ENCODE peak calls at places on chromosome 2, in six cellular contexts. One of them, this sample, is unnamed.

GRCh38 chr2:70553334-70553583 is 367 bp downstream of the TGFA start:
- DNase-seq in CD8-positive, alpha-beta T cell: peak
- DNase-seq in astrocyte of the spinal cord: no peak
- DNase-seq in BJ: no peak
- DNase-seq in fibroblast of pulmonary artery: no peak
- DNase-seq in CD4-positive, CD25-positive, alpha-beta regulatory T cell: peak
- DNase-seq in this sample: no peak

GRCh38 chr2:13046557-13047165 is 329.9 kb downstream of the TRIB2 start:
- DNase-seq in CD8-positive, alpha-beta T cell: no peak
- DNase-seq in astrocyte of the spinal cord: peak
- DNase-seq in BJ: no peak
- DNase-seq in fibroblast of pulmonary artery: peak
- DNase-seq in CD4-positive, CD25-positive, alpha-beta regulatory T cell: peak
- DNase-seq in this sample: peak

GRCh38 chr2:35468271-35468670 is 887.3 kb upstream of the CRIM1 start:
- DNase-seq in CD8-positive, alpha-beta T cell: no peak
- DNase-seq in astrocyte of the spinal cord: peak
- DNase-seq in BJ: no peak
- DNase-seq in fibroblast of pulmonary artery: no peak
- DNase-seq in CD4-positive, CD25-positive, alpha-beta regulatory T cell: no peak
- DNase-seq in this sample: no peak

GRCh38 chr2:43184339-43184895 is 42.0 kb downstream of the ZFP36L2 start:
- DNase-seq in CD8-positive, alpha-beta T cell: peak
- DNase-seq in astrocyte of the spinal cord: peak
- DNase-seq in BJ: no peak
- DNase-seq in fibroblast of pulmonary artery: no peak
- DNase-seq in CD4-positive, CD25-positive, alpha-beta regulatory T cell: peak
- DNase-seq in this sample: peak

GRCh38 chr2:132550285-132550684 is 119.7 kb downstream of the LYPD1 start:
- DNase-seq in CD8-positive, alpha-beta T cell: no peak
- DNase-seq in astrocyte of the spinal cord: peak
- DNase-seq in BJ: no peak
- DNase-seq in fibroblast of pulmonary artery: no peak
- DNase-seq in CD4-positive, CD25-positive, alpha-beta regulatory T cell: no peak
- DNase-seq in this sample: no peak

GRCh38 chr2:11072550-11072949 is 82.7 kb upstream of the SLC66A3 start:
- DNase-seq in CD8-positive, alpha-beta T cell: no peak
- DNase-seq in astrocyte of the spinal cord: no peak
- DNase-seq in BJ: no peak
- DNase-seq in fibroblast of pulmonary artery: no peak
- DNase-seq in CD4-positive, CD25-positive, alpha-beta regulatory T cell: peak
- DNase-seq in this sample: no peak

GRCh38 chr2:187299122-187299906 is 148.7 kb downstream of the CALCRL start:
- DNase-seq in CD8-positive, alpha-beta T cell: no peak
- DNase-seq in astrocyte of the spinal cord: peak
- DNase-seq in BJ: no peak
- DNase-seq in fibroblast of pulmonary artery: peak
- DNase-seq in CD4-positive, CD25-positive, alpha-beta regulatory T cell: no peak
- DNase-seq in this sample: no peak

GRCh38 chr2:44291281-44292248 is 16.3 kb downstream of the SLC3A1 start:
- DNase-seq in CD8-positive, alpha-beta T cell: no peak
- DNase-seq in astrocyte of the spinal cord: peak
- DNase-seq in BJ: peak
- DNase-seq in fibroblast of pulmonary artery: peak
- DNase-seq in CD4-positive, CD25-positive, alpha-beta regulatory T cell: peak
- DNase-seq in this sample: peak

GRCh38 chr2:56291711-56292110 is 107.9 kb downstream of the CCDC85A start:
- DNase-seq in CD8-positive, alpha-beta T cell: no peak
- DNase-seq in astrocyte of the spinal cord: no peak
- DNase-seq in BJ: no peak
- DNase-seq in fibroblast of pulmonary artery: no peak
- DNase-seq in CD4-positive, CD25-positive, alpha-beta regulatory T cell: no peak
- DNase-seq in this sample: no peak

GRCh38 chr2:71454221-71455010 is 1.1 kb downstream of the DYSF start:
- DNase-seq in CD8-positive, alpha-beta T cell: no peak
- DNase-seq in astrocyte of the spinal cord: no peak
- DNase-seq in BJ: no peak
- DNase-seq in fibroblast of pulmonary artery: no peak
- DNase-seq in CD4-positive, CD25-positive, alpha-beta regulatory T cell: no peak
- DNase-seq in this sample: no peak

GRCh38 chr2:202960524-202960923 is 48.4 kb downstream of the CARF start:
- DNase-seq in CD8-positive, alpha-beta T cell: no peak
- DNase-seq in astrocyte of the spinal cord: no peak
- DNase-seq in BJ: no peak
- DNase-seq in fibroblast of pulmonary artery: no peak
- DNase-seq in CD4-positive, CD25-positive, alpha-beta regulatory T cell: no peak
- DNase-seq in this sample: no peak

GRCh38 chr2:231102772-231103171 is 22.1 kb downstream of the HTR2B start:
- DNase-seq in CD8-positive, alpha-beta T cell: no peak
- DNase-seq in astrocyte of the spinal cord: peak
- DNase-seq in BJ: no peak
- DNase-seq in fibroblast of pulmonary artery: peak
- DNase-seq in CD4-positive, CD25-positive, alpha-beta regulatory T cell: no peak
- DNase-seq in this sample: peak

GRCh38 chr2:236661064-236661761 is 91.6 kb downstream of the ACKR3 start:
- DNase-seq in CD8-positive, alpha-beta T cell: no peak
- DNase-seq in astrocyte of the spinal cord: peak
- DNase-seq in BJ: no peak
- DNase-seq in fibroblast of pulmonary artery: peak
- DNase-seq in CD4-positive, CD25-positive, alpha-beta regulatory T cell: no peak
- DNase-seq in this sample: peak

GRCh38 chr2:40700211-40700954 is 248.5 kb upstream of the SLC8A1 start:
- DNase-seq in CD8-positive, alpha-beta T cell: no peak
- DNase-seq in astrocyte of the spinal cord: no peak
- DNase-seq in BJ: no peak
- DNase-seq in fibroblast of pulmonary artery: no peak
- DNase-seq in CD4-positive, CD25-positive, alpha-beta regulatory T cell: no peak
- DNase-seq in this sample: no peak

GRCh38 chr2:107285621-107286303 is 399.8 kb upstream of the ST6GAL2 start:
- DNase-seq in CD8-positive, alpha-beta T cell: no peak
- DNase-seq in astrocyte of the spinal cord: no peak
- DNase-seq in BJ: no peak
- DNase-seq in fibroblast of pulmonary artery: no peak
- DNase-seq in CD4-positive, CD25-positive, alpha-beta regulatory T cell: no peak
- DNase-seq in this sample: no peak

GRCh38 chr2:238024986-238025385 is 35.8 kb upstream of the SCLY start:
- DNase-seq in CD8-positive, alpha-beta T cell: no peak
- DNase-seq in astrocyte of the spinal cord: peak
- DNase-seq in BJ: no peak
- DNase-seq in fibroblast of pulmonary artery: peak
- DNase-seq in CD4-positive, CD25-positive, alpha-beta regulatory T cell: peak
- DNase-seq in this sample: no peak

GRCh38 chr2:73232471-73233153 is 427 bp downstream of the PRADC1 start:
- DNase-seq in CD8-positive, alpha-beta T cell: no peak
- DNase-seq in astrocyte of the spinal cord: no peak
- DNase-seq in BJ: no peak
- DNase-seq in fibroblast of pulmonary artery: no peak
- DNase-seq in CD4-positive, CD25-positive, alpha-beta regulatory T cell: peak
- DNase-seq in this sample: no peak

GRCh38 chr2:6653281-6653750 is 212.4 kb downstream of the CMPK2 start:
- DNase-seq in CD8-positive, alpha-beta T cell: no peak
- DNase-seq in astrocyte of the spinal cord: no peak
- DNase-seq in BJ: no peak
- DNase-seq in fibroblast of pulmonary artery: no peak
- DNase-seq in CD4-positive, CD25-positive, alpha-beta regulatory T cell: no peak
- DNase-seq in this sample: no peak

GRCh38 chr2:127940641-127941040 is 54.9 kb upstream of the AMMECR1L start:
- DNase-seq in CD8-positive, alpha-beta T cell: no peak
- DNase-seq in astrocyte of the spinal cord: no peak
- DNase-seq in BJ: no peak
- DNase-seq in fibroblast of pulmonary artery: no peak
- DNase-seq in CD4-positive, CD25-positive, alpha-beta regulatory T cell: no peak
- DNase-seq in this sample: no peak

GRCh38 chr2:173090291-173090877 is 14.7 kb downstream of the MAP3K20 start:
- DNase-seq in CD8-positive, alpha-beta T cell: no peak
- DNase-seq in astrocyte of the spinal cord: peak
- DNase-seq in BJ: no peak
- DNase-seq in fibroblast of pulmonary artery: peak
- DNase-seq in CD4-positive, CD25-positive, alpha-beta regulatory T cell: no peak
- DNase-seq in this sample: peak

GRCh38 chr2:150110548-150110947 is 376.9 kb downstream of the RND3 start:
- DNase-seq in CD8-positive, alpha-beta T cell: no peak
- DNase-seq in astrocyte of the spinal cord: no peak
- DNase-seq in BJ: no peak
- DNase-seq in fibroblast of pulmonary artery: no peak
- DNase-seq in CD4-positive, CD25-positive, alpha-beta regulatory T cell: no peak
- DNase-seq in this sample: peak

GRCh38 chr2:138035597-138036217 is 71.4 kb downstream of the HNMT start:
- DNase-seq in CD8-positive, alpha-beta T cell: no peak
- DNase-seq in astrocyte of the spinal cord: no peak
- DNase-seq in BJ: peak
- DNase-seq in fibroblast of pulmonary artery: peak
- DNase-seq in CD4-positive, CD25-positive, alpha-beta regulatory T cell: no peak
- DNase-seq in this sample: peak

GRCh38 chr2:213065583-213066444 is 85.6 kb downstream of the IKZF2 start:
- DNase-seq in CD8-positive, alpha-beta T cell: peak
- DNase-seq in astrocyte of the spinal cord: peak
- DNase-seq in BJ: no peak
- DNase-seq in fibroblast of pulmonary artery: peak
- DNase-seq in CD4-positive, CD25-positive, alpha-beta regulatory T cell: peak
- DNase-seq in this sample: peak

GRCh38 chr2:237704476-237705224 is 77.3 kb downstream of the LRRFIP1 start:
- DNase-seq in CD8-positive, alpha-beta T cell: peak
- DNase-seq in astrocyte of the spinal cord: peak
- DNase-seq in BJ: no peak
- DNase-seq in fibroblast of pulmonary artery: peak
- DNase-seq in CD4-positive, CD25-positive, alpha-beta regulatory T cell: peak
- DNase-seq in this sample: peak

DNA sequence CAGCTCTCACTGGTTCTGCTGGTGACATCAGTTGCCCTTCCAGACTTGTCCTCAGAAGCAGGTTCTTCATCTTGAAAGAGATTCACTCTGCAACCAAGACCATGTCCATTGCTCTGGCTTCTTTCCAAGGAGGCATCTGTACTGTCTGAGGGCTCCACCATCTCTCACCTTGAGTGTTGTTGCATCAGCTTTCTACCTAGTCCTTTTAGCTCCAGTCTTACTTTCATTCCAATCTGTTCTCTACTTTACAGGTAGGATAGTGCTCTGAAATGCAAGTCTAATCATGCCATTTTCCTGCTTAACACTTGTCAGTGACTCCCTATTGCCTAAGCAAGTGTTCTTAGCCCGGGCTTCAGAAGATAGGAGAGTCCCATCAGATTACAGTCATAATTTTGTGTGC is 117.7 kb downstream of the EN1 start:
- DNase-seq in CD8-positive, alpha-beta T cell: no peak
- DNase-seq in astrocyte of the spinal cord: no peak
- DNase-seq in BJ: no peak
- DNase-seq in fibroblast of pulmonary artery: no peak
- DNase-seq in CD4-positive, CD25-positive, alpha-beta regulatory T cell: no peak
- DNase-seq in this sample: no peak
- H3K4me3 ChIP-seq in CD8-positive, alpha-beta T cell: no peak
- H3K4me3 ChIP-seq in astrocyte of the spinal cord: no peak
- H3K4me3 ChIP-seq in BJ: no peak
- H3K4me3 ChIP-seq in fibroblast of pulmonary artery: no peak
- H3K4me3 ChIP-seq in CD4-positive, CD25-positive, alpha-beta regulatory T cell: no peak
- H3K4me3 ChIP-seq in this sample: no peak

GRCh38 chr2:46335966-46336436 is 38.8 kb downstream of the EPAS1 start:
- DNase-seq in CD8-positive, alpha-beta T cell: no peak
- DNase-seq in astrocyte of the spinal cord: no peak
- DNase-seq in BJ: no peak
- DNase-seq in fibroblast of pulmonary artery: no peak
- DNase-seq in CD4-positive, CD25-positive, alpha-beta regulatory T cell: no peak
- DNase-seq in this sample: peak
- H3K4me3 ChIP-seq in CD8-positive, alpha-beta T cell: no peak
- H3K4me3 ChIP-seq in astrocyte of the spinal cord: no peak
- H3K4me3 ChIP-seq in BJ: peak
- H3K4me3 ChIP-seq in fibroblast of pulmonary artery: peak
- H3K4me3 ChIP-seq in CD4-positive, CD25-positive, alpha-beta regulatory T cell: no peak
- H3K4me3 ChIP-seq in this sample: no peak

GRCh38 chr2:157835425-157835824 is 40.7 kb downstream of the ACVR1 start:
- DNase-seq in CD8-positive, alpha-beta T cell: no peak
- DNase-seq in astrocyte of the spinal cord: no peak
- DNase-seq in BJ: no peak
- DNase-seq in fibroblast of pulmonary artery: no peak
- DNase-seq in CD4-positive, CD25-positive, alpha-beta regulatory T cell: peak
- DNase-seq in this sample: no peak

GRCh38 chr2:157827377-157827776 is 48.8 kb downstream of the ACVR1 start:
- DNase-seq in CD8-positive, alpha-beta T cell: no peak
- DNase-seq in astrocyte of the spinal cord: no peak
- DNase-seq in BJ: no peak
- DNase-seq in fibroblast of pulmonary artery: no peak
- DNase-seq in CD4-positive, CD25-positive, alpha-beta regulatory T cell: no peak
- DNase-seq in this sample: no peak

GRCh38 chr2:157833721-157834120 is 42.4 kb downstream of the ACVR1 start:
- DNase-seq in CD8-positive, alpha-beta T cell: no peak
- DNase-seq in astrocyte of the spinal cord: no peak
- DNase-seq in BJ: no peak
- DNase-seq in fibroblast of pulmonary artery: no peak
- DNase-seq in CD4-positive, CD25-positive, alpha-beta regulatory T cell: no peak
- DNase-seq in this sample: no peak

GRCh38 chr2:157831573-157832315 is 44.4 kb downstream of the ACVR1 start:
- DNase-seq in CD8-positive, alpha-beta T cell: no peak
- DNase-seq in astrocyte of the spinal cord: peak
- DNase-seq in BJ: no peak
- DNase-seq in fibroblast of pulmonary artery: no peak
- DNase-seq in CD4-positive, CD25-positive, alpha-beta regulatory T cell: no peak
- DNase-seq in this sample: peak

GRCh38 chr2:157830696-157831570 is 45.2 kb downstream of the ACVR1 start:
- DNase-seq in CD8-positive, alpha-beta T cell: no peak
- DNase-seq in astrocyte of the spinal cord: peak
- DNase-seq in BJ: peak
- DNase-seq in fibroblast of pulmonary artery: peak
- DNase-seq in CD4-positive, CD25-positive, alpha-beta regulatory T cell: no peak
- DNase-seq in this sample: peak
- H3K4me3 ChIP-seq in CD8-positive, alpha-beta T cell: no peak
- H3K4me3 ChIP-seq in astrocyte of the spinal cord: no peak
- H3K4me3 ChIP-seq in BJ: no peak
- H3K4me3 ChIP-seq in fibroblast of pulmonary artery: no peak
- H3K4me3 ChIP-seq in CD4-positive, CD25-positive, alpha-beta regulatory T cell: no peak
- H3K4me3 ChIP-seq in this sample: no peak

DNA sequence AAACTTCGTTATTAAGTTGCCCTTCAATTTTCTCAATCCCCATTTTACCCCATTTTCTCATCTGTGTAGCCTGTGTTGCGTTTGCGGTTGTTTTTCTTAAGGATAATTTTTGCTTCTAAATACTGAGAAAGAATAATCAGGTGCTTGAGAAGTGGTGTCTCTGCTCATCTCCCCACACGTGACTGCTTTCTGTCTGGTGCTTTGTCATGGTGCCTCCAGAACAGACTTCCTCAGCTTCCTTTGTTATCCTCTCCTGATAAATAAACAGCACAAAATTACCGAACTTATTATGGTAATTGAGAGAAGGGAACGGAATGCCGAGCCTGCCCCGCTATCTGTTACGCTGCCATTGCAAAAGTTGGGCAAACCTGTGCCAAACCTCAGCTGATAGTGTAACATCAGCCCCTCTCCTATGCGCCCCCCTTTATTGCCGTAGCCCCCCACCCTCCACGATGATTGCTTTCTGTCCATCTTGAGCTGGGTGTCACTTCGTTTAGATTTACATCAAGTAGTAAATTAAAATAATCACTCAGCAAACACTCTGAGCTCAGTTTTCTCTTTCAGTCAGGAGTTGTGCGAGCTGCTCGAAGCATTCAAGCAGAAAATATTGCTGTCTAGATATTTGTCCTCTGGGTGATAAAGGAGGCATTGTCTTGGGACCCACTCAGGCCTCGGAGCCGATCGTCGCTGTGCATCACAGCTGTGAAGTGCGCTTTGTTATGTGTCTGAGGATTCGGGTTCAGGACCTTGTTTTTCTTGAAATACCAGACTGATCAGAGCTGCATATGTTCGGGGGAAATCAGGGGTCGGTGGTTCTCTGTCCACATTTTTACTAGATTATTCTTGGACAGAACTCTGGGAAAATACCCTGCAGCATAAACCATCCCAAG is 1008.6 kb upstream of the FANCL start:
- DNase-seq in CD8-positive, alpha-beta T cell: no peak
- DNase-seq in astrocyte of the spinal cord: peak
- DNase-seq in BJ: no peak
- DNase-seq in fibroblast of pulmonary artery: no peak
- DNase-seq in CD4-positive, CD25-positive, alpha-beta regulatory T cell: no peak
- DNase-seq in this sample: no peak
- H3K4me3 ChIP-seq in CD8-positive, alpha-beta T cell: no peak
- H3K4me3 ChIP-seq in astrocyte of the spinal cord: peak
- H3K4me3 ChIP-seq in BJ: no peak
- H3K4me3 ChIP-seq in fibroblast of pulmonary artery: no peak
- H3K4me3 ChIP-seq in CD4-positive, CD25-positive, alpha-beta regulatory T cell: no peak
- H3K4me3 ChIP-seq in this sample: no peak

This sample was measured in fibroblast of villous mesenchyme.